ENCODE peak calls at places on chromosomes 1 and 21, in seven cellular contexts. W is OCI-LY7, X is GM23248, Z is hepatocyte, K is GM23338, S is HCT116, C is MM.1S. A is an unnamed sample.

GRCh38 chr21:33813832-33814231 is 101.8 kb downstream of the ATP5PO start:
- DNase-seq in W (no peak), X (no peak), Z (no peak), K (no peak), S (no peak), C (no peak), A (no peak)

GRCh38 chr1:204421441-204421840 is 9.8 kb upstream of the PPP1R15B start:
- DNase-seq in W (no peak), X (no peak), Z (no peak), K (no peak), S (no peak), C (no peak), A (no peak)

GRCh38 chr1:17438176-17438976 is 1.1 kb downstream of the RCC2 start:
- DNase-seq in W (peak; percentile 87), X (peak; percentile 80), Z (peak; percentile 76), K (peak; percentile 83), S (no peak), C (peak; percentile 71), A (peak; percentile 80)

GRCh38 chr1:227490478-227490877 is 72.9 kb upstream of the ZNF678 start:
- DNase-seq in W (no peak), X (no peak), Z (no peak), K (no peak), S (no peak), C (no peak), A (no peak)

GRCh38 chr1:176073524-176074157 is 133.4 kb downstream of the COP1 start:
- DNase-seq in W (peak; percentile 77), X (peak; percentile 78), Z (peak; percentile 83), K (peak; percentile 93), S (peak; percentile 52), C (peak; percentile 79), A (peak; percentile 88)

GRCh38 chr1:98327151-98327918 is 334.2 kb upstream of the SNX7 start:
- DNase-seq in W (no peak), X (peak; percentile 62), Z (no peak), K (no peak), S (no peak), C (no peak), A (peak; percentile 13)

GRCh38 chr1:167447521-167448136 is 70.7 kb downstream of the CD247 start:
- DNase-seq in W (peak; percentile 80), X (no peak), Z (peak; percentile 64), K (peak; percentile 28), S (peak; percentile 77), C (peak; percentile 82), A (no peak)

GRCh38 chr1:13813398-13814012 is 113.5 kb downstream of the PRDM2 start:
- DNase-seq in W (peak; percentile 71), X (peak; percentile 46), Z (peak; percentile 43), K (peak; percentile 78), S (no peak), C (no peak), A (peak; percentile 72)

GRCh38 chr1:208298593-208299233 is 54.5 kb upstream of the PLXNA2 start:
- DNase-seq in W (no peak), X (no peak), Z (no peak), K (no peak), S (no peak), C (no peak), A (no peak)

GRCh38 chr1:16210581-16210980 is 1.9 kb downstream of the ARHGEF19 start:
- DNase-seq in W (no peak), X (no peak), Z (no peak), K (no peak), S (no peak), C (no peak), A (no peak)

GRCh38 chr1:231970684-231971083 is 344.1 kb downstream of the DISC1 start:
- DNase-seq in W (no peak), X (no peak), Z (no peak), K (no peak), S (no peak), C (no peak), A (no peak)

GRCh38 chr1:170929835-170930554 is 5.3 kb upstream of the MROH9 start:
- DNase-seq in W (peak; percentile 67), X (peak; percentile 82), Z (peak; percentile 63), K (peak; percentile 74), S (peak; percentile 50), C (peak; percentile 82), A (peak; percentile 69)

GRCh38 chr1:53600486-53600885 is 138.5 kb downstream of the GLIS1 start:
- DNase-seq in W (peak; percentile 6), X (no peak), Z (no peak), K (no peak), S (no peak), C (peak; percentile 95), A (no peak)

GRCh38 chr1:223665592-223666312 is at the start of gene CAPN8:
- DNase-seq in W (no peak), X (peak; percentile 20), Z (peak; percentile 56), K (no peak), S (peak; percentile 10), C (no peak), A (no peak)

GRCh38 chr21:17139696-17140095 is 373.1 kb upstream of the CXADR start:
- DNase-seq in W (no peak), X (peak; percentile 30), Z (no peak), K (no peak), S (no peak), C (peak; percentile 61), A (no peak)

DNA sequence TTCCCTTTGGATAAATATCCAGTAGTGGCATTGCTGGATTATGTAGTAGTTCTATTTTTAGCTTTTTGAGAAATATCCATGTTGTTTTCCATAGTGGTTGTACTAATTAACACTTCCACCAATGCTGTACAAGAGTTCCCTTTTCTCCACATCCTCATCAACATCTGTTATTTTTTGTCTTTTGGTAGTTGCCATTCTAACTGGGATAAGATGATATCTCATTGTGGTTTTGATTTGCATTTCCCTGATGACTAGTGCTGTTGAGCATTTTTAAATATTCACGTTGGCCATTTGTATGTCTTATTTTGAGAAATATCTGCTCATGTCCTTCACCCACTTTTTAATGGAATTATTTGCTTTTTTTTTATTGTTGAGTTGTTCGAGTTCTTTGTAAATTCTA is 183.9 kb downstream of the PTPRU start:
- DNase-seq in W (no peak), X (no peak), Z (no peak), K (no peak), S (no peak), C (no peak), A (no peak)
- TF ChIP-seq EZH2phosphoT487 in W (no peak), X (no peak), Z (no peak), K (no peak), S (no peak), C (no peak), A (no peak)

GRCh38 chr1:5880630-5881405 is 111.4 kb downstream of the NPHP4 start:
- DNase-seq in W (no peak), X (no peak), Z (no peak), K (no peak), S (no peak), C (no peak), A (no peak)
- TF ChIP-seq EZH2phosphoT487 in W (no peak), X (no peak), Z (no peak), K (no peak), S (no peak), C (no peak), A (no peak)

GRCh38 chr1:115252585-115252984 is 85.5 kb downstream of the NGF start:
- DNase-seq in W (no peak), X (no peak), Z (no peak), K (no peak), S (no peak), C (no peak), A (no peak)
- TF ChIP-seq EZH2phosphoT487 in W (no peak), X (no peak), Z (no peak), K (no peak), S (no peak), C (no peak), A (no peak)

GRCh38 chr21:44932366-44933181 is 7.3 kb upstream of the SLX9 start:
- DNase-seq in W (peak; percentile 42), X (peak; percentile 72), Z (peak; percentile 76), K (no peak), S (no peak), C (no peak), A (peak; percentile 66)
- TF ChIP-seq EZH2phosphoT487 in W (no peak), X (no peak), Z (no peak), K (no peak), S (no peak), C (no peak), A (peak; percentile 60)

GRCh38 chr1:153550827-153551512 is 1.9 kb upstream of the S100A3 start:
- DNase-seq in W (no peak), X (no peak), Z (no peak), K (no peak), S (no peak), C (no peak), A (no peak)
- TF ChIP-seq EZH2phosphoT487 in W (no peak), X (no peak), Z (no peak), K (no peak), S (no peak), C (no peak), A (no peak)

A was measured in neural progenitor cell.